ENCODE peak calls at places on chromosomes 4 and X, in five cellular contexts. G, B, C, A and Z are unnamed samples.

GRCh38 chr4:41213563-41214157 is 682 bp downstream of the APBB2 start:
- DNase-seq in G (no peak), B (no peak), C (peak; percentile 72), A (no peak), Z (no peak)

GRCh38 chrX:13647709-13648212 is 5.2 kb upstream of the TCEANC start:
- DNase-seq in G (peak; percentile 12), B (peak; percentile 74), C (peak; percentile 64), A (no peak), Z (no peak)

GRCh38 chr4:152942346-152942745 is 6.2 kb downstream of the FHDC1 start:
- DNase-seq in G (no peak), B (no peak), C (no peak), A (no peak), Z (peak; percentile 66)

GRCh38 chrX:20432746-20433374 is 166.2 kb upstream of the RPS6KA3 start:
- DNase-seq in G (no peak), B (no peak), C (no peak), A (no peak), Z (no peak)

GRCh38 chrX:151359931-151360871 is 36.8 kb upstream of the VMA21 start:
- DNase-seq in G (peak; percentile 4), B (no peak), C (no peak), A (peak; percentile 83), Z (peak; percentile 3)

GRCh38 chr4:181647396-181648107 is 595.6 kb upstream of the TENM3 start:
- DNase-seq in G (no peak), B (no peak), C (no peak), A (no peak), Z (no peak)

GRCh38 chrX:11461181-11462001 is 168.2 kb downstream of the AMELX start:
- DNase-seq in G (no peak), B (peak; percentile 56), C (no peak), A (no peak), Z (no peak)

GRCh38 chrX:6053126-6053625 is 175.5 kb downstream of the NLGN4X start:
- DNase-seq in G (no peak), B (no peak), C (no peak), A (no peak), Z (no peak)

GRCh38 chr4:46667790-46668189 is 241.3 kb downstream of the COX7B2 start:
- DNase-seq in G (no peak), B (no peak), C (no peak), A (no peak), Z (no peak)

GRCh38 chr4:108355523-108356208 is 186.9 kb upstream of the LEF1 start:
- DNase-seq in G (no peak), B (peak; percentile 30), C (no peak), A (no peak), Z (no peak)

GRCh38 chrX:150729956-150730355 is 36.8 kb downstream of the MTMR1 start:
- DNase-seq in G (no peak), B (no peak), C (no peak), A (no peak), Z (no peak)

GRCh38 chr4:71211748-71212147 is 127.1 kb upstream of the SLC4A4 start:
- DNase-seq in G (no peak), B (peak; percentile 47), C (no peak), A (no peak), Z (no peak)

GRCh38 chrX:122135070-122135469 is 1049.0 kb upstream of the GRIA3 start:
- DNase-seq in G (no peak), B (no peak), C (no peak), A (no peak), Z (no peak)

GRCh38 chr4:124722069-124722468 is 9.5 kb upstream of the ANKRD50 start:
- DNase-seq in G (no peak), B (no peak), C (no peak), A (no peak), Z (peak; percentile 41)

GRCh38 chr4:146795721-146796120 is 149.9 kb downstream of the TTC29 start:
- DNase-seq in G (no peak), B (no peak), C (no peak), A (no peak), Z (no peak)

GRCh38 chr4:150580244-150580643 is 1.7 kb upstream of the MAB21L2 start:
- DNase-seq in G (no peak), B (no peak), C (no peak), A (no peak), Z (no peak)
- H3K4me3 ChIP-seq in G (no peak overlapping the region), B (peak overlapping the region; percentile 66), C (peak overlapping the region; percentile 50), A (peak overlapping the region; percentile 77), Z (no peak overlapping the region)

DNA sequence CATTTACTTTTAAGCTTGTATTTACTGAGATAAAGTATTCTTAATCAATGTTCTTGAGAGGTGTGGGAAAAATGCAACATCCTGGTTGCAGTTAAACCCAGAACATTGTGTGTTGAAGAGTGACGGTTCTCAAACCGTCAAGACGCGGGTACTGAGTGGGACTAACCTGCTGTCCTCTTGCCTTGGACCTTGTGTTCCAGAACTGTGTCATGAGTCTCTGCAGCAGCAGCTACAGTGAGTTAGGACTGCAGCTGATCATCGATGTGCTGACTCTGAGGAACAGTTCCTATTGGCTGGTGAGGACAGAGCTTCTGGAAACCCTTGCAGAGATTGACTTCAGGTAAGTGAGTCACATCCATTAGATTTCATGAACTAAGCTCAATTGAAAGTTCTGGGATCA is 59.7 kb downstream of the HTT start:
- DNase-seq in G (no peak), B (no peak), C (no peak), A (no peak), Z (no peak)
- H3K36me3 ChIP-seq in G (peaks cover 50% of the 10 kb centered on the region), B (peaks cover 50% of the 10 kb centered on the region), C (peaks cover 59% of the 10 kb centered on the region), A (peaks cover 99% of the 10 kb centered on the region), Z (peaks cover 22% of the 10 kb centered on the region)

GRCh38 chr4:138668309-138668708 is 347.3 kb upstream of the NOCT start:
- DNase-seq in G (no peak), B (no peak), C (no peak), A (no peak), Z (no peak)

GRCh38 chr4:138671106-138671505 is 344.5 kb upstream of the NOCT start:
- DNase-seq in G (no peak), B (no peak), C (no peak), A (no peak), Z (no peak)

GRCh38 chr4:138671606-138672084 is 343.9 kb upstream of the NOCT start:
- DNase-seq in G (no peak), B (no peak), C (no peak), A (no peak), Z (no peak)

GRCh38 chr4:138670681-138671080 is 344.9 kb upstream of the NOCT start:
- DNase-seq in G (no peak), B (no peak), C (no peak), A (no peak), Z (no peak)

GRCh38 chr4:138669479-138670165 is 346.0 kb upstream of the NOCT start:
- DNase-seq in G (no peak), B (peak; percentile 98), C (no peak), A (no peak), Z (peak; percentile 75)
- H3K27me3 ChIP-seq in G (no peaks in the 10 kb centered on the region), B (no peaks in the 10 kb centered on the region), C (no peaks in the 10 kb centered on the region), A (no peaks in the 10 kb centered on the region), Z (peaks cover 1% of the 10 kb centered on the region)

DNA sequence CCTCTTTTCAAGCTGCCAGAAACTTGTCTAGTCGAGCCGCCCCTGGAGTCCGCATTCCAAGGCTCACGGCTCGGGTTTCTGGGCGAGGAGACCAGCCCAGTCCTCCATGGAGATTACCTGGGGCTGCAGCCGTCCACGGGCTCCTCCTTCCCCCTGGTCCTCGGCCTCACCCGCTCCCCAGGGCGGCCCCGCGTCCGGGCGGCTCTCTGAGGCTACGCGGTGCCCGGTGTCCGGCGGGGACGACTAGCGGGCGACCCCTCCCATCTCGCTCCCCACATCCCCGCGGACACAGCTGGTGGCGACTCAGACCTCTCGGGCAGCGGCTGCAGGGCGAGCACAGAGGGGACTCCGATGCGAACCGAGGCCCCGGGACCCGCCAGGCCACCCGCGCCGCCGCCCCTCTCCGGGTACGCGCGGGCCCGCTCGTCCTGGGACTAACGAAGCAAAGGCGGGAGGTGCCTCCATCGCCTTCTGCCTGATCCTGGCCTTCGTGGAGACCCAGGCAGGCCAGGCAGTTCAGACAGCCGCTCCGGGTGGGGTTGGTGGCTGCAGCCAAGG is 159.4 kb downstream of the TRAM1L1 start:
- DNase-seq in G (no peak), B (peak; percentile 16), C (no peak), A (peak; percentile 86), Z (no peak)
- H3K4me3 ChIP-seq in G (no peak overlapping the region), B (peak overlapping the region; percentile 53), C (peak overlapping the region; percentile 10), A (peak overlapping the region; percentile 79), Z (no peak overlapping the region)

DNA sequence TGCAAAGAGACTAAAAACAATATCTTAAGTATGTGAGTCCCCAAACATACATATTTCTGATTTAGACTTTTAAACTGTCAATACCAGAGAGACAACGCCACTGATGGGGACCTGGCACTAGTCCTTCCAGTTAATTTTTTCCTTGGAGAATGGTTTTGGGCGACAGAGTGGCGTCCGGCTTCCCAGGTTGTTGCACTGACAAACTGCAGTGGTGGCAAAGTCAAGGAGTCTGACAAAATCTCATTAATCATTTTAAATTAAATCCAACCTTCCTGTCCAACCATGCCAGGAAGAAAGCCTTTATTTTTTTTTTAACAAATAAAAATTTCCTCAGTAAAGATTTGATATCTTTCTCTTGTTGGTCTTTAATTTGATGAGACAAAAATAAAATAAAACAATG is 52.8 kb downstream of the FBXO8 start:
- DNase-seq in G (no peak), B (no peak), C (no peak), A (no peak), Z (no peak)
- H3K36me3 ChIP-seq in G (no peaks in the 10 kb centered on the region), B (no peaks in the 10 kb centered on the region), C (peaks cover 3% of the 10 kb centered on the region), A (no peaks in the 10 kb centered on the region), Z (no peaks in the 10 kb centered on the region)